ENCODE peak calls at places on chromosomes 12 and 14, in five cellular contexts. M is brain pericyte; O is activated T-helper 1 cell treated with Interleukin-2 at 50 U/mL for 16 hours; U is effector memory CD8-positive, alpha-beta T cell; J is COR-L47. R is an unnamed sample.

GRCh38 chr14:104985675-104986486 is at the start of gene CLBA1:
- DNase-seq in M (no peak), O (peak; percentile 87), U (peak; percentile 80), J (peak; percentile 91), R (peak; percentile 89)

GRCh38 chr12:15829949-15830348 is 40.8 kb upstream of the EPS8 start:
- DNase-seq in M (no peak), O (no peak), U (no peak), J (no peak), R (no peak)

GRCh38 chr14:79613625-79614024 is 597.7 kb downstream of the DIO2 start:
- DNase-seq in M (no peak), O (no peak), U (no peak), J (no peak), R (no peak)

GRCh38 chr12:716506-716905 is 35.9 kb upstream of the WNK1 start:
- DNase-seq in M (no peak), O (no peak), U (no peak), J (no peak), R (no peak)

GRCh38 chr12:623172-623864 is 39.9 kb downstream of the NINJ2 start:
- DNase-seq in M (no peak), O (no peak), U (no peak), J (no peak), R (no peak)

GRCh38 chr12:123427036-123427769 is 9.3 kb downstream of the RILPL2 start:
- DNase-seq in M (no peak), O (no peak), U (peak; percentile 38), J (no peak), R (no peak)

GRCh38 chr12:19946549-19946948 is 421.8 kb upstream of the PDE3A start:
- DNase-seq in M (peak; percentile 80), O (no peak), U (no peak), J (no peak), R (peak; percentile 13)

GRCh38 chr12:117595751-117596150 is 234.3 kb upstream of the NOS1 start:
- DNase-seq in M (no peak), O (no peak), U (no peak), J (no peak), R (no peak)

GRCh38 chr12:42332301-42332894 is 6.4 kb downstream of the PPHLN1 start:
- DNase-seq in M (no peak), O (no peak), U (peak; percentile 55), J (peak; percentile 30), R (peak; percentile 59)